ENCODE peak calls at places on chromosomes 11 and 22, in ten cellular contexts. D is neural progenitor cell, U is GM23248, Y is H1, N is fibroblast of lung, M is PC-3, I is endothelial cell of umbilical vein, X is HCT116, B is neuronal stem cell, Z is IMR-90. C is an unnamed sample. For H3K36me3, the result is how much of the 10 kb centered on the place peaks cover.

GRCh38 chr22:30217698-30218565 is 28.6 kb downstream of the LIF start:
- DNase-seq in D (no peak), U (peak), Y (no peak), N (no peak), M (no peak), I (no peak), X (no peak), B (no peak), Z (no peak), C (no peak)

GRCh38 chr11:56990702-56991101 is 2.0 kb downstream of the OR5AK2 start:
- DNase-seq in D (no peak), U (no peak), Y (no peak), N (no peak), M (no peak), I (no peak), X (no peak), B (no peak), Z (no peak), C (no peak)

GRCh38 chr11:118634435-118635236 is 27.2 kb downstream of the PHLDB1 start:
- DNase-seq in D (peak), U (peak), Y (peak), N (peak), M (peak), I (no peak), X (no peak), B (no peak), Z (peak), C (no peak)

GRCh38 chr11:56841210-56841810 is 92.8 kb upstream of the OR9G4 start:
- DNase-seq in D (peak), U (peak), Y (peak), N (peak), M (peak), I (peak), X (peak), B (peak), Z (peak), C (peak)

GRCh38 chr11:2390871-2391662 is 9.5 kb upstream of the TSSC4 start:
- DNase-seq in D (peak), U (peak), Y (no peak), N (peak), M (peak), I (no peak), X (no peak), B (no peak), Z (peak), C (peak)

GRCh38 chr11:96102664-96103068 is 178.8 kb upstream of the MTMR2 start:
- DNase-seq in D (no peak), U (peak), Y (no peak), N (peak), M (peak), I (peak), X (no peak), B (no peak), Z (peak), C (no peak)

GRCh38 chr11:130947889-130948288 is 31.6 kb upstream of the SNX19 start:
- DNase-seq in D (no peak), U (peak), Y (no peak), N (peak), M (no peak), I (no peak), X (no peak), B (no peak), Z (peak), C (no peak)

GRCh38 chr11:33222052-33222451 is 35.1 kb upstream of the HIPK3 start:
- DNase-seq in D (no peak), U (no peak), Y (no peak), N (no peak), M (no peak), I (no peak), X (no peak), B (no peak), Z (no peak), C (no peak)

GRCh38 chr22:31753005-31753633 is 700 bp upstream of the DEPDC5 start:
- DNase-seq in D (peak), U (peak), Y (peak), N (no peak), M (peak), I (no peak), X (no peak), B (peak), Z (no peak), C (no peak)

GRCh38 chr11:66331542-66332370 is 4.5 kb downstream of the RIN1 start:
- DNase-seq in D (no peak), U (no peak), Y (no peak), N (no peak), M (no peak), I (no peak), X (no peak), B (no peak), Z (no peak), C (no peak)

GRCh38 chr11:93493252-93493897 is 49.8 kb downstream of the SMCO4 start:
- DNase-seq in D (no peak), U (no peak), Y (no peak), N (no peak), M (no peak), I (no peak), X (no peak), B (no peak), Z (no peak), C (no peak)

GRCh38 chr22:17910561-17911311 is 113.6 kb downstream of the MICAL3 start:
- DNase-seq in D (peak), U (peak), Y (peak), N (peak), M (peak), I (peak), X (no peak), B (no peak), Z (peak), C (no peak)

GRCh38 chr11:14520902-14521151 is 641 bp upstream of the PSMA1 start:
- DNase-seq in D (no peak), U (no peak), Y (no peak), N (no peak), M (no peak), I (no peak), X (no peak), B (no peak), Z (no peak), C (peak)

GRCh38 chr11:61057615-61058014 is 44.7 kb upstream of the CD5 start:
- DNase-seq in D (no peak), U (no peak), Y (no peak), N (no peak), M (no peak), I (no peak), X (no peak), B (no peak), Z (no peak), C (no peak)

GRCh38 chr11:45096636-45097035 is 49.8 kb upstream of the PRDM11 start:
- DNase-seq in D (no peak), U (no peak), Y (peak), N (no peak), M (no peak), I (no peak), X (no peak), B (no peak), Z (no peak), C (no peak)

GRCh38 chr11:95788921-95789505 is 569 bp downstream of the FAM76B start:
- DNase-seq in D (peak), U (peak), Y (no peak), N (peak), M (peak), I (peak), X (no peak), B (peak), Z (peak), C (peak)

GRCh38 chr11:210122-210802 is 2.8 kb downstream of the RIC8A start:
- DNase-seq in D (no peak), U (peak), Y (no peak), N (peak), M (peak), I (no peak), X (no peak), B (no peak), Z (peak), C (no peak)

GRCh38 chr11:67060111-67060522 is 3.5 kb downstream of the RHOD start:
- DNase-seq in D (no peak), U (peak), Y (no peak), N (peak), M (peak), I (no peak), X (no peak), B (no peak), Z (peak), C (no peak)

GRCh38 chr11:13928566-13929251 is 33.8 kb upstream of the SPON1 start:
- DNase-seq in D (no peak), U (peak), Y (no peak), N (peak), M (peak), I (peak), X (no peak), B (no peak), Z (peak), C (no peak)

GRCh38 chr11:122745111-122745510 is 89.6 kb downstream of the UBASH3B start:
- DNase-seq in D (no peak), U (no peak), Y (no peak), N (no peak), M (no peak), I (no peak), X (no peak), B (no peak), Z (peak), C (no peak)

GRCh38 chr22:17119481-17120202 is 1.5 kb downstream of the TMEM121B start:
- DNase-seq in D (peak), U (peak), Y (peak), N (no peak), M (peak), I (no peak), X (no peak), B (no peak), Z (no peak), C (peak)

GRCh38 chr11:67299471-67300191 is 3.7 kb upstream of the SSH3 start:
- DNase-seq in D (no peak), U (no peak), Y (no peak), N (no peak), M (no peak), I (no peak), X (no peak), B (no peak), Z (no peak), C (no peak)

GRCh38 chr11:58406774-58407173 is at the start of gene OR5B3:
- DNase-seq in D (no peak), U (no peak), Y (no peak), N (no peak), M (no peak), I (no peak), X (no peak), B (no peak), Z (no peak), C (no peak)

GRCh38 chr11:15837901-15838489 is 518.4 kb downstream of the SOX6 start:
- DNase-seq in D (no peak), U (no peak), Y (no peak), N (no peak), M (no peak), I (no peak), X (no peak), B (no peak), Z (no peak), C (no peak)

GRCh38 chr11:46693597-46694012 is 6.8 kb downstream of the ARHGAP1 start:
- DNase-seq in D (no peak), U (peak), Y (no peak), N (peak), M (no peak), I (no peak), X (no peak), B (no peak), Z (peak), C (no peak)

GRCh38 chr11:122656631-122657101 is 1.1 kb downstream of the UBASH3B start:
- DNase-seq in D (peak), U (peak), Y (no peak), N (peak), M (peak), I (peak), X (no peak), B (peak), Z (peak), C (peak)

GRCh38 chr11:120337133-120337895 is 1.1 kb downstream of the ARHGEF12 start:
- DNase-seq in D (peak), U (peak), Y (no peak), N (peak), M (peak), I (peak), X (no peak), B (peak), Z (no peak), C (peak)

GRCh38 chr11:117232911-117233409 is 489 bp downstream of the RNF214 start:
- DNase-seq in D (peak), U (peak), Y (peak), N (no peak), M (no peak), I (peak), X (no peak), B (no peak), Z (no peak), C (no peak)

GRCh38 chr11:57477507-57478189 is 17.3 kb downstream of the RTN4RL2 start:
- DNase-seq in D (no peak), U (no peak), Y (no peak), N (no peak), M (peak), I (no peak), X (no peak), B (no peak), Z (no peak), C (peak)

GRCh38 chr11:119453881-119454280 is 30.9 kb upstream of the THY1 start:
- DNase-seq in D (no peak), U (no peak), Y (no peak), N (no peak), M (no peak), I (no peak), X (no peak), B (no peak), Z (no peak), C (no peak)

GRCh38 chr22:35914665-35915476 is 113.8 kb downstream of the RBFOX2 start:
- DNase-seq in D (peak), U (peak), Y (peak), N (peak), M (peak), I (peak), X (peak), B (peak), Z (peak), C (no peak)

GRCh38 chr11:70582886-70583641 is 184.7 kb downstream of the CTTN start:
- DNase-seq in D (no peak), U (no peak), Y (no peak), N (no peak), M (no peak), I (no peak), X (no peak), B (no peak), Z (no peak), C (no peak)

GRCh38 chr11:45431301-45432018 is 145.3 kb upstream of the SYT13 start:
- DNase-seq in D (no peak), U (no peak), Y (no peak), N (no peak), M (no peak), I (no peak), X (no peak), B (no peak), Z (no peak), C (no peak)

GRCh38 chr11:35359321-35360058 is 59.9 kb downstream of the SLC1A2 start:
- DNase-seq in D (no peak), U (no peak), Y (no peak), N (no peak), M (no peak), I (no peak), X (no peak), B (no peak), Z (no peak), C (no peak)

GRCh38 chr11:34344410-34345011 is 13.3 kb downstream of the ABTB2 start:
- DNase-seq in D (no peak), U (no peak), Y (no peak), N (no peak), M (peak), I (no peak), X (peak), B (no peak), Z (no peak), C (no peak)

GRCh38 chr11:84780689-84781293 is 846.4 kb downstream of the DLG2 start:
- DNase-seq in D (peak), U (peak), Y (no peak), N (peak), M (peak), I (no peak), X (peak), B (peak), Z (peak), C (peak)

GRCh38 chr11:76152741-76153608 is 53.3 kb downstream of the WNT11 start:
- DNase-seq in D (peak), U (no peak), Y (no peak), N (no peak), M (no peak), I (no peak), X (no peak), B (no peak), Z (no peak), C (peak)

GRCh38 chr11:6194065-6194581 is 4.9 kb upstream of the OR52W1 start:
- DNase-seq in D (no peak), U (no peak), Y (no peak), N (peak), M (no peak), I (no peak), X (no peak), B (no peak), Z (no peak), C (no peak)

GRCh38 chr11:61752117-61752924 is at the start of gene MYRF:
- DNase-seq in D (peak), U (peak), Y (peak), N (peak), M (peak), I (peak), X (no peak), B (peak), Z (peak), C (no peak)

GRCh38 chr22:23143119-23143518 is 1.3 kb upstream of the RSPH14 start:
- DNase-seq in D (no peak), U (no peak), Y (no peak), N (no peak), M (no peak), I (no peak), X (no peak), B (no peak), Z (no peak), C (no peak)
- H2AFZ ChIP-seq in D (no peak), U (no peak), Y (no peak), N (no peak), M (no peak), I (no peak), X (no peak), B (no peak), Z (no peak), C (no peak)

GRCh38 chr22:37133304-37134018 is 16.3 kb downstream of the IL2RB start:
- DNase-seq in D (no peak), U (no peak), Y (no peak), N (peak), M (no peak), I (no peak), X (no peak), B (no peak), Z (no peak), C (no peak)
- H3K36me3 ChIP-seq in D (under half), U (under half), Y (under half), N (under half), M (under half), I (under half), X (under half), B (under half), Z (under half), C (under half)

GRCh38 chr11:74754507-74755255 is 6.0 kb downstream of the RNF169 start:
- DNase-seq in D (no peak), U (peak), Y (no peak), N (peak), M (peak), I (peak), X (no peak), B (no peak), Z (peak), C (no peak)
- H3K9ac ChIP-seq in D (no peak), U (peak), Y (no peak), N (no peak), M (peak), I (peak), X (no peak), B (no peak), Z (no peak), C (no peak)

DNA sequence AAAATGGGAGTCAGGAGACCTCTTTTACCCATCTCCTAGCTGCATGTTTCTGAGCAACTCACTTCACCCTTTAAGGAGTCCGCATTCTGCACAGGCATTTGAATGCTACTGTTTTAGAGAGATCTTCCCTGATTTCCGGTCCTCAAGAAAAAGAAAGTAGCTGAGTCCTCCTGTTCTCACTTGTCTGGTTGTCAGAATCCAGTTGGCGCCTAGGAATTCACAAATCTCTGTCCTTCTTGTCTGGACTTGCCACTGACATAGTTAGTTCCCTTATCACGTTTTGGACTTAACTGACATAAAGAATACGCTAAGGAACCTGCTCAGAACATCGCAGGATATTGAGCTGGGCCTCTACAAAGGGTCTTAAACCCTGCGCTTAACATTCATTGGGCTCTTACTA is 61.3 kb upstream of the OR5P2 start:
- DNase-seq in D (no peak), U (no peak), Y (no peak), N (no peak), M (no peak), I (no peak), X (no peak), B (no peak), Z (no peak), C (no peak)
- H2AFZ ChIP-seq in D (peak), U (peak), Y (no peak), N (no peak), M (no peak), I (no peak), X (no peak), B (peak), Z (no peak), C (no peak)

GRCh38 chr11:64905516-64906313 is 11.3 kb downstream of the ATG2A start:
- DNase-seq in D (no peak), U (no peak), Y (no peak), N (no peak), M (no peak), I (no peak), X (no peak), B (no peak), Z (no peak), C (no peak)
- H3K36me3 ChIP-seq in D (under half), U (under half), Y (under half), N (under half), M (under half), I (half or more), X (under half), B (under half), Z (half or more), C (under half)

GRCh38 chr22:47147572-47147971 is 385.1 kb downstream of the TBC1D22A start:
- DNase-seq in D (no peak), U (no peak), Y (no peak), N (no peak), M (no peak), I (no peak), X (no peak), B (no peak), Z (no peak), C (no peak)
- H3K9ac ChIP-seq in D (no peak), U (no peak), Y (no peak), N (no peak), M (no peak), I (no peak), X (no peak), B (peak), Z (no peak), C (no peak)